ENCODE peak calls at places on chromosomes 5 and 9, in ten cellular contexts. Q, L, I, E, X, N, K, B, U and D are unnamed samples.

GRCh38 chr9:111598730-111599091 is 736 bp downstream of the PTGR1 start:
- DNase-seq in B (no peak), I (peak; percentile 32), Q (no peak), X (peak; percentile 20), U (peak; percentile 37), N (no peak), L (peak; percentile 34), K (peak; percentile 14), E (peak; percentile 58), D (peak; percentile 24)

GRCh38 chr5:90968319-90968718 is 409.7 kb downstream of the ADGRV1 start:
- DNase-seq in B (no peak), L (no peak), E (no peak), X (no peak), N (no peak), U (no peak), K (no peak), I (no peak), Q (no peak), D (no peak)

GRCh38 chr5:75824323-75824722 is 107.1 kb upstream of the POC5 start:
- DNase-seq in X (no peak), E (no peak), Q (no peak), N (no peak), I (no peak), L (no peak), K (no peak), B (no peak), U (no peak), D (no peak)

GRCh38 chr9:97740848-97741821 is 44.0 kb upstream of the XPA start:
- DNase-seq in I (no peak), Q (no peak), K (peak; percentile 25), L (peak; percentile 57), B (no peak), X (no peak), E (peak; percentile 76), N (peak; percentile 64), U (peak; percentile 50), D (peak; percentile 74)

GRCh38 chr5:120228262-120229031 is 235.7 kb upstream of the PRR16 start:
- DNase-seq in L (no peak), E (no peak), K (no peak), I (no peak), U (no peak), Q (no peak), B (no peak), X (no peak), N (no peak), D (peak; percentile 1)

GRCh38 chr5:96896285-96896711 is 20.0 kb downstream of the ERAP2 start:
- DNase-seq in L (no peak), Q (no peak), U (no peak), N (no peak), K (no peak), I (no peak), E (no peak), X (no peak), B (no peak), D (no peak)

GRCh38 chr9:83583151-83584014 is 39.6 kb upstream of the IDNK start:
- DNase-seq in I (no peak), E (peak; percentile 70), K (no peak), B (no peak), X (peak; percentile 39), N (peak; percentile 76), U (no peak), Q (peak; percentile 31), L (peak; percentile 45), D (peak; percentile 76)

GRCh38 chr5:100901851-100902341 is 1.2 kb downstream of the ST8SIA4 start:
- DNase-seq in Q (no peak), B (no peak), K (peak; percentile 26), N (peak; percentile 50), I (no peak), U (peak; percentile 2), X (no peak), L (peak; percentile 93), E (peak; percentile 55), D (peak; percentile 10)

GRCh38 chr5:142545653-142546322 is 140.1 kb downstream of the FGF1 start:
- DNase-seq in B (no peak), L (no peak), Q (no peak), K (no peak), I (no peak), U (no peak), E (no peak), N (no peak), X (no peak), D (no peak)

GRCh38 chr5:129904102-129904666 is at the start of gene CHSY3:
- DNase-seq in L (peak; percentile 73), I (peak; percentile 63), E (peak; percentile 93), Q (peak; percentile 35), B (no peak), K (peak; percentile 26), N (peak; percentile 89), U (peak; percentile 82), X (peak; percentile 57), D (peak; percentile 77)

GRCh38 chr5:109455598-109456096 is 45.9 kb upstream of the PJA2 start:
- DNase-seq in Q (no peak), U (peak; percentile 29), N (no peak), L (peak; percentile 64), X (peak; percentile 88), B (peak; percentile 90), I (peak; percentile 50), K (no peak), E (peak; percentile 69), D (peak; percentile 89)

GRCh38 chr9:69122391-69123141 is 51.5 kb upstream of the TJP2 start:
- DNase-seq in N (no peak), E (no peak), L (peak; percentile 39), Q (no peak), B (no peak), X (no peak), I (no peak), K (peak; percentile 28), U (no peak), D (peak; percentile 32)

GRCh38 chr9:124769451-124770358 is 1.4 kb downstream of the NR6A1 start:
- DNase-seq in X (no peak), L (peak; percentile 40), B (no peak), N (peak; percentile 72), K (peak; percentile 46), I (no peak), U (no peak), Q (no peak), E (peak; percentile 57), D (peak; percentile 58)

GRCh38 chr9:136981588-136982231 is 1.1 kb upstream of the LCNL1 start:
- DNase-seq in B (no peak), E (no peak), K (no peak), I (no peak), U (peak; percentile 78), L (no peak), N (no peak), X (no peak), Q (no peak), D (peak; percentile 67)

GRCh38 chr5:40436535-40437237 is 243.0 kb upstream of the PTGER4 start:
- DNase-seq in E (no peak), B (no peak), N (no peak), L (peak; percentile 27), U (no peak), I (no peak), Q (no peak), K (no peak), X (no peak), D (no peak)

GRCh38 chr9:127519301-127520166 is 68.2 kb downstream of the LRSAM1 start:
- DNase-seq in X (peak; percentile 91), Q (no peak), U (peak; percentile 69), L (peak; percentile 86), I (no peak), N (peak; percentile 65), E (peak; percentile 86), B (peak; percentile 87), K (no peak), D (no peak)

GRCh38 chr9:111974092-111974681 is 77.6 kb downstream of the UGCG start:
- DNase-seq in Q (peak; percentile 20), N (peak; percentile 39), U (no peak), I (no peak), L (no peak), X (peak; percentile 59), E (peak; percentile 55), K (peak; percentile 58), B (no peak), D (no peak)

GRCh38 chr9:120655005-120655622 is 59.2 kb downstream of the MEGF9 start:
- DNase-seq in N (no peak), K (no peak), U (no peak), X (peak; percentile 1), Q (no peak), E (no peak), I (no peak), B (no peak), L (no peak), D (no peak)

GRCh38 chr5:33237471-33237870 is 203.3 kb upstream of the TARS1 start:
- DNase-seq in E (no peak), L (no peak), Q (no peak), I (no peak), K (no peak), U (no peak), X (no peak), B (no peak), N (no peak), D (no peak)